ENCODE peak calls at places on chromosomes 16 and 17, in seven cellular contexts. One of them, this sample, is unnamed.

GRCh38 chr17:83002118-83002805 is 77.1 kb upstream of the METRNL start:
- DNase-seq in suprapubic skin: no peak
- DNase-seq in prostate gland: no peak
- DNase-seq in sigmoid colon: no peak
- DNase-seq in breast epithelium: no peak
- DNase-seq in spleen: no peak
- DNase-seq in H1: peak
- DNase-seq in this sample: no peak

GRCh38 chr17:33647976-33648375 is 354.9 kb upstream of the ASIC2 start:
- DNase-seq in H1: no peak
- DNase-seq in spleen: no peak
- DNase-seq in breast epithelium: peak
- DNase-seq in sigmoid colon: no peak
- DNase-seq in suprapubic skin: no peak
- DNase-seq in prostate gland: no peak
- DNase-seq in this sample: no peak

GRCh38 chr16:66441586-66442375 is 14.7 kb downstream of the BEAN1 start:
- DNase-seq in sigmoid colon: no peak
- DNase-seq in spleen: no peak
- DNase-seq in H1: no peak
- DNase-seq in breast epithelium: no peak
- DNase-seq in prostate gland: no peak
- DNase-seq in suprapubic skin: peak
- DNase-seq in this sample: no peak

GRCh38 chr17:68511671-68512246 is 471 bp upstream of the PRKAR1A start:
- DNase-seq in sigmoid colon: peak
- DNase-seq in suprapubic skin: peak
- DNase-seq in H1: peak
- DNase-seq in spleen: peak
- DNase-seq in prostate gland: peak
- DNase-seq in breast epithelium: peak
- DNase-seq in this sample: peak

GRCh38 chr17:7312432-7313027 is 2.6 kb downstream of the GPS2 start:
- DNase-seq in breast epithelium: no peak
- DNase-seq in suprapubic skin: no peak
- DNase-seq in H1: no peak
- DNase-seq in sigmoid colon: no peak
- DNase-seq in prostate gland: no peak
- DNase-seq in spleen: no peak
- DNase-seq in this sample: no peak

GRCh38 chr17:71631483-71631882 is 489.3 kb upstream of the SOX9 start:
- DNase-seq in suprapubic skin: no peak
- DNase-seq in prostate gland: no peak
- DNase-seq in spleen: no peak
- DNase-seq in breast epithelium: no peak
- DNase-seq in H1: no peak
- DNase-seq in sigmoid colon: no peak
- DNase-seq in this sample: no peak

GRCh38 chr17:57293077-57293476 is 36.8 kb downstream of the MSI2 start:
- DNase-seq in prostate gland: peak
- DNase-seq in suprapubic skin: no peak
- DNase-seq in H1: no peak
- DNase-seq in sigmoid colon: no peak
- DNase-seq in breast epithelium: peak
- DNase-seq in spleen: no peak
- DNase-seq in this sample: no peak

GRCh38 chr17:1977583-1978395 is 47.3 kb downstream of the RTN4RL1 start:
- DNase-seq in spleen: no peak
- DNase-seq in prostate gland: no peak
- DNase-seq in H1: peak
- DNase-seq in suprapubic skin: no peak
- DNase-seq in sigmoid colon: no peak
- DNase-seq in breast epithelium: no peak
- DNase-seq in this sample: no peak

DNA sequence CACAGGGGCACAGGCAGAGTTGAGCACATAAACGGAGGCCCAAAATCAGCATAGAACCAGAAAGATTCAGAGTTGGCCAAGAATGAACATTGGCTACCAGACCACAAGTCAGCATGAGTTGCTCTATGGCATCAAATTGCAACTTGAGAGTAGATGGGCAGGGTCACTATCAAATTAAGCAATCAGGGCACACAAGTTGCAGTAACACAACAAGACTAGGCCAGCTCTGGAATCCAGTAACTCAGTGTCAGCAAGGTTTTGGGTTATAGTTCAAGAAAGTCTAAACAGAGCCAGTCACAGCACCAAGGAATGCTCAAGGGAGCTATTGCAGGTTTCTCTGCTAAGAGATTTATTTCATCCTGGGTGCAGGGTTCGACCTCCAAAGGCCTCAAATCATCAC is 12.9 kb downstream of the G6PC1 start:
- DNase-seq in H1: no peak
- DNase-seq in spleen: no peak
- DNase-seq in breast epithelium: no peak
- DNase-seq in prostate gland: no peak
- DNase-seq in suprapubic skin: no peak
- DNase-seq in sigmoid colon: no peak
- DNase-seq in this sample: no peak
- TF ChIP-seq POLR2AphosphoS5 in H1: no peak
- TF ChIP-seq POLR2AphosphoS5 in spleen: no peak
- TF ChIP-seq POLR2AphosphoS5 in breast epithelium: no peak
- TF ChIP-seq POLR2AphosphoS5 in prostate gland: no peak
- TF ChIP-seq POLR2AphosphoS5 in suprapubic skin: no peak
- TF ChIP-seq POLR2AphosphoS5 in sigmoid colon: no peak
- TF ChIP-seq POLR2AphosphoS5 in this sample: no peak

DNA sequence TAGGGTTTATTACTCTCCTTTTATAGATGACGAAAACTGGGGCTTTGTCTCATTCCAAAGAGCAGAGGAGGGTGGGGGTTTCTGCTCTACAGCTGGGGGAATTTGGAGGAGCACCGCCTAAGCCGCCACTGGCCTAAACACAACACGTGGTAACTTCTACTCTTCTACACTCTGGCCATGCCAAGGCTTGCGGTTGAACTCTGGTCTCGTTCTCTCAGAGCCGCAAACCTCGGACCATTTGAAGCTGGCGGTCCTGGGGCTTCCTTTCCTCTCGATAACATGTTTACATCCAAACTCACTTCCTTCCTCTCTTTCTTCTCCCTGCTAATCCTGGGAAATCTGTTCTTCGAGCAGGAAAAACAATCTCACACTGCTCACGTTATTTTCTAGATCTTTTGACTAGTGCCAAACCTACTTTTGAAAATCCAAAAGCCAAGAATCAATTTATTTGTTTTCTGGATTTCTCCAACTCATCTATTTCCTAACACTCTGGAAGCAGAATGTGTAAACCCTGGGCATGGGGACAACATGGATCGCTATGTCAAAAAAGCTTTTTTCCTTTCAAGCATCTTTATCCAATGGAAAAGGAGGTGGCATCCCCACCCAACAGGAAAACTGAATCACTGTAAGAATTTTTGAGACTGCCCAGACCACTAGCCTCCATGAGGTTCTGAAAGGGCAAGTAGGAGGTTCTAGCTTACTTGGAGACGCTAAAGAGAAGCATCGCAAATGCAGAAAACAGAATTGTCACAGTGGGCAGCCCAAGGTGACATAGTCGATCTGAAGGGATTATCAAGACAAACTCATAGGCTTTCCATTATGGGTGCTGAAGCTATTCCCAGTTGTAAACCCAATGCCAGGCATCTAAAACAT is 13.6 kb upstream of the EEF2K start:
- DNase-seq in suprapubic skin: peak
- DNase-seq in breast epithelium: peak
- DNase-seq in H1: no peak
- DNase-seq in prostate gland: peak
- DNase-seq in sigmoid colon: peak
- DNase-seq in spleen: peak
- DNase-seq in this sample: no peak
- TF ChIP-seq POLR2A in suprapubic skin: no peak
- TF ChIP-seq POLR2A in breast epithelium: no peak
- TF ChIP-seq POLR2A in H1: no peak
- TF ChIP-seq POLR2A in prostate gland: peak
- TF ChIP-seq POLR2A in sigmoid colon: no peak
- TF ChIP-seq POLR2A in spleen: no peak
- TF ChIP-seq POLR2A in this sample: peak

DNA sequence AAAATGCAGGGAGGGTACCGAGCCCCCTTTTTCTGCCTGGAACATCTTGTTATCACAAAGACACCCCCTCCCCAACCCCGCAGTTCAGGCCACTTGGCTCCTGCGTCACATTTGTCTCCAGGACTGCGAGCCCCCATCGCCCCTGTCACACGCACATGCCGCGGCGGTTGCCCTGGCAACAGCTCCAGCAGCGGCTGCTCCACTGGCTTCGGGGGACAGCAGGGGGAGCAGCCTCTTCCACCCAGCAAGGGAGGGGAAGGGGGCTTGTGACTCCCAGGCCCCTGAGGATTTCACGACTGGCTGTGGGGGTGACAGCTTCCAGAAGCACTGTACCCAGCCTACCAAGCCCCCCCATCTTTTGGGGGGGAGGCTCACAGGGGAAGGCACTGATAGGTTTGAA is 2.6 kb downstream of the BAIAP3 start:
- DNase-seq in breast epithelium: no peak
- DNase-seq in sigmoid colon: no peak
- DNase-seq in prostate gland: no peak
- DNase-seq in H1: no peak
- DNase-seq in spleen: no peak
- DNase-seq in suprapubic skin: no peak
- DNase-seq in this sample: no peak
- TF ChIP-seq POLR2AphosphoS5 in breast epithelium: no peak
- TF ChIP-seq POLR2AphosphoS5 in sigmoid colon: no peak
- TF ChIP-seq POLR2AphosphoS5 in prostate gland: no peak
- TF ChIP-seq POLR2AphosphoS5 in H1: no peak
- TF ChIP-seq POLR2AphosphoS5 in spleen: no peak
- TF ChIP-seq POLR2AphosphoS5 in suprapubic skin: no peak
- TF ChIP-seq POLR2AphosphoS5 in this sample: no peak

DNA sequence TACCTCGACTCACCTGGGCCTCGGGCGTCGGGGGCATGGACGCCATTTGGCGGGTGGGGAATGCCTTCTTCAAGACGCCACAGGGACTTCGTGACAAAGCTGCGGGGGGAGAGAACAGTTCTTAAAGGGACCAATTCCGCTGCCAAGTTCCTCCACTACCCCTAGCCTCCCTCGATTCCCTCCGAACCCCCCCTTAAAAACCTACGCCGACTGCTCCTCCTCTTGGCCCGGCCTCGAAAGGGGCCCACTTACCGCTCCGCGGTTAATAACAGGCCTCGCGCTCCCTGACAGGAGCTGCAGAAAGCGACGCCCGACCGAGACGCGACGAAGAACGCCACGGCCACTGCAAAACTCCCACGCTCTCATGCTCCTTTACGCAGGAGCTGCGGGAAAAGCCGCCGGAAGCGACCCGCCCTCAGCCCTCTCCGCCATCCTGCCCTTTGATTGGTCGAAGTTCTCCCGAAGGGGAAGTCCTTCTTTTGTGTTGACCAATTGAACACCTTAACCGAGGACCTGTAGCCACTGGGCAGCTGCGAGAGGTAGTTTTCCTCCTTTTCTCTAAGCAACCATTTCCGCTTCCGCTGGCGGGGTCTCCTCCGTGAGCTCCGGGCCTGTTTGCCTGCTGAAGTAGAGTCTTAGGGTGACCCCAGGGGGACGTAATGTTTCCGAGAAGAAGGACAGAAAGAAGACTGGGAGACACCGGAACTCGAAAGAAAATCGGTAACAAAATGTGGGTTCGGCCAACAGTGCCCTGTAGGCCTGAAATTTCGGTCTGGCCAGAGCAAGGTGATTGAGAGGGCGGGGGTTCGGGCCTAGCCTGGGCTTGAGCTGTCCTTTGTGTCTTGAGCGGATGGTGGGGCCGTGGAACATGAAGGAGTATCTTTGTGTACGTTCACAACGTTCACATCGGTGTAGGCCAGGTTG is at the start of the genes NAA60 and ZNF597:
- DNase-seq in spleen: peak
- DNase-seq in H1: peak
- DNase-seq in prostate gland: peak
- DNase-seq in suprapubic skin: peak
- DNase-seq in sigmoid colon: peak
- DNase-seq in breast epithelium: peak
- DNase-seq in this sample: peak
- TF ChIP-seq POLR2A in spleen: no peak
- TF ChIP-seq POLR2A in H1: no peak
- TF ChIP-seq POLR2A in prostate gland: no peak
- TF ChIP-seq POLR2A in suprapubic skin: no peak
- TF ChIP-seq POLR2A in sigmoid colon: peak
- TF ChIP-seq POLR2A in breast epithelium: peak
- TF ChIP-seq POLR2A in this sample: peak

GRCh38 chr16:71626858-71627213 is 852 bp downstream of the MARVELD3 start:
- DNase-seq in H1: peak
- DNase-seq in prostate gland: peak
- DNase-seq in breast epithelium: no peak
- DNase-seq in suprapubic skin: no peak
- DNase-seq in sigmoid colon: no peak
- DNase-seq in spleen: peak
- DNase-seq in this sample: peak
- TF ChIP-seq POLR2AphosphoS5 in H1: no peak
- TF ChIP-seq POLR2AphosphoS5 in prostate gland: no peak
- TF ChIP-seq POLR2AphosphoS5 in breast epithelium: no peak
- TF ChIP-seq POLR2AphosphoS5 in suprapubic skin: no peak
- TF ChIP-seq POLR2AphosphoS5 in sigmoid colon: no peak
- TF ChIP-seq POLR2AphosphoS5 in spleen: no peak
- TF ChIP-seq POLR2AphosphoS5 in this sample: no peak

This sample was measured in GM12892.